ENCODE peak calls at places on chromosomes 16 and 17, in four cellular contexts. F, Y, V and R are unnamed samples.

GRCh38 chr16:56551796-56552738 is 12.8 kb upstream of the MT4 start:
- DNase-seq in F (no peak), V (no peak), Y (no peak), R (no peak)

GRCh38 chr16:81107506-81107905 is 11.3 kb upstream of the GCSH start:
- DNase-seq in Y (no peak), F (no peak), V (no peak), R (no peak)

GRCh38 chr17:65535777-65536572 is 25.5 kb downstream of the AXIN2 start:
- DNase-seq in Y (no peak), V (no peak), F (no peak), R (no peak)

GRCh38 chr17:74923538-74924249 is 379 bp upstream of the OTOP2 start:
- DNase-seq in F (peak; percentile 53), V (peak; percentile 19), Y (no peak), R (no peak)

GRCh38 chr17:35257080-35257701 is 14.3 kb downstream of the SLFN5 start:
- DNase-seq in F (peak; percentile 56), Y (no peak), V (no peak), R (no peak)

GRCh38 chr16:88282221-88283041 is 100.3 kb upstream of the ZNF469 start:
- DNase-seq in V (no peak), F (peak; percentile 40), Y (no peak), R (no peak)

GRCh38 chr17:57577751-57578607 is 167.1 kb downstream of the CCDC182 start:
- DNase-seq in Y (no peak), F (peak; percentile 93), V (no peak), R (peak; percentile 55)

GRCh38 chr17:35734396-35734795 is 3.0 kb downstream of the RASL10B start:
- DNase-seq in F (no peak), V (no peak), Y (no peak), R (no peak)

GRCh38 chr16:11852092-11852809 is 909 bp upstream of the RSL1D1 start:
- DNase-seq in V (no peak), Y (no peak), F (peak; percentile 43), R (no peak)

GRCh38 chr17:44192750-44193149 is 6.0 kb downstream of the TMUB2 start:
- DNase-seq in F (no peak), V (no peak), Y (no peak), R (no peak)
- H3K4me3 ChIP-seq in F (no peak overlapping the region), V (no peak overlapping the region), Y (no peak overlapping the region), R (no peak overlapping the region)

GRCh38 chr16:84617631-84618427 is at the start of gene COTL1:
- DNase-seq in V (peak; percentile 92), Y (peak; percentile 84), F (peak; percentile 99), R (peak; percentile 97)

GRCh38 chr16:84614914-84615813 is 2.7 kb downstream of the COTL1 start:
- DNase-seq in F (no peak), Y (no peak), V (no peak), R (no peak)

GRCh38 chr16:84617068-84617630 is 729 bp downstream of the COTL1 start:
- DNase-seq in V (no peak), F (no peak), Y (no peak), R (no peak)

GRCh38 chr16:84618428-84619102 is 687 bp upstream of the COTL1 start:
- DNase-seq in F (peak; percentile 94), V (no peak), Y (no peak), R (peak; percentile 96)

GRCh38 chr16:84616515-84616914 is 1.4 kb downstream of the COTL1 start:
- DNase-seq in Y (no peak), V (no peak), F (no peak), R (no peak)
- H3K4me3 ChIP-seq in Y (peak overlapping the region; percentile 77), V (peak overlapping the region; percentile 75), F (peak overlapping the region; percentile 89), R (peak overlapping the region; percentile 89)

DNA sequence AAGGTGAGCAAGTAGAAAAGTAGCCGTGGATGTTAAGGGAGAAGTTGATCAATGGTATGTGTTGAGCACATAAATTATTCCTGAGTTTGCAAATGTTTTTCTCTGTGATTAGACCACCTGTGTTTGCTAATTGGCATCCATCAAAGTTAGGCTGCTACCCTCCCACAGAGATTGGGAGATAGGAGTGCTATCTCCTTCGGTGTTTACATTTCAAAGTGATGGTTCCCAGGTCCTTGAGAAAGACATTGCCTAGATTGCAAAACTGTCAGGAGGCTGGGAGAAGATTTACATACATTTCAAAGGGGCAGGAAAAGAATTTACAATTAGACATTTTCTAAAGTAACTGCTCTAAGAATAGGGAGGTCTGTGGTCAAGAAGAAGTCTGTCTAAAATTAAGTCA is 54.3 kb upstream of the CNTNAP4 start:
- DNase-seq in Y (no peak), V (no peak), F (no peak), R (no peak)
- H3K4me3 ChIP-seq in Y (no peak overlapping the region), V (no peak overlapping the region), F (no peak overlapping the region), R (no peak overlapping the region)

DNA sequence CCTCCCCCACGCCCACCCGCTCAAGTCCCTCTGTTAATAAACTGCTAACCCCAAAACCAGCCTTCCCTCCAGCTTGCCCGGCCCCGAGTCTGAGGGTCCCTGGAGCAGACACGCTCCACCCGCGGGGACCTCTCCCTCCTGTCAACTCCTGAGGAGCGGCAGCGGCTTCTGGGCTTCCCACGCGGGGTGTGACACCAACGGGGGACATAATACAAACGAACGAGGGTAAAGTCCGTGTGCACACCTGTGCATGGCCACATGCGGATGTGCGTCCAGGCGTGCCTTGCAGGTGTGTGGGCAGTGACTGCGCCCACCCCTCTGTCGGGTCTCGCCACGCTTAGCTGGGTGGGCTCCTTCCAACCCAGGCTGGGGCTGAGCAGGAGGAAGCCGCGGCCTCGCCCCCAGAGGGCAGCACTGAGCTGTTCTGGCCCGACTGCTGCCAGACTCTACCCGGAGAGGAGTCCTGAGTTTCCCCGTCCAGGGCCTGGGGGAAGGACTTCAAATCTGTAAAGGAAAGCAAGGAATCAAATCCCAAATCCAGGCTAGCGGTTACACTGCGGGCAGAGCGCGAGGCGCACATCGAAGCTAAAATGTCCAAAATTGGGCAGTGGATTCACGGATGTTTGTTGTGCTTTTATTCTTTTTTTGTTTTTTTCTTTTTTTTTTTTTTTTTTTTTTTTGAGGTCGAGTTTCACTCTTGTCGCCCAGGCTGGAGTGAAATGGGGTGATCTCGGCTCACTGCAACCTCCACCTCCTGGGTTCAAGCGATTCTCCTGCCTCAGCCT is 24.2 kb upstream of the KRT17 start:
- DNase-seq in F (peak; percentile 89), Y (no peak), V (peak; percentile 35), R (peak; percentile 43)
- H3K4me3 ChIP-seq in F (no peak overlapping the region), Y (peak overlapping the region; percentile 46), V (peak overlapping the region; percentile 70), R (peak overlapping the region; percentile 35)

GRCh38 chr16:75494184-75494583 is 1.1 kb downstream of the CHST6 start:
- DNase-seq in V (no peak), Y (no peak), F (no peak), R (no peak)
- H3K4me3 ChIP-seq in V (peak overlapping the region; percentile 65), Y (peak overlapping the region; percentile 62), F (peak overlapping the region; percentile 35), R (peak overlapping the region; percentile 54)

GRCh38 chr17:31511176-31511540 is 119.7 kb downstream of the RAB11FIP4 start:
- DNase-seq in Y (no peak), V (no peak), F (no peak), R (no peak)

GRCh38 chr17:31508310-31509094 is 117.0 kb downstream of the RAB11FIP4 start:
- DNase-seq in Y (no peak), V (no peak), F (peak; percentile 25), R (no peak)

GRCh38 chr17:31510273-31511175 is 119.0 kb downstream of the RAB11FIP4 start:
- DNase-seq in F (no peak), Y (no peak), V (no peak), R (no peak)

GRCh38 chr17:31509805-31510177 is 118.3 kb downstream of the RAB11FIP4 start:
- DNase-seq in V (no peak), Y (no peak), F (no peak), R (no peak)

DNA sequence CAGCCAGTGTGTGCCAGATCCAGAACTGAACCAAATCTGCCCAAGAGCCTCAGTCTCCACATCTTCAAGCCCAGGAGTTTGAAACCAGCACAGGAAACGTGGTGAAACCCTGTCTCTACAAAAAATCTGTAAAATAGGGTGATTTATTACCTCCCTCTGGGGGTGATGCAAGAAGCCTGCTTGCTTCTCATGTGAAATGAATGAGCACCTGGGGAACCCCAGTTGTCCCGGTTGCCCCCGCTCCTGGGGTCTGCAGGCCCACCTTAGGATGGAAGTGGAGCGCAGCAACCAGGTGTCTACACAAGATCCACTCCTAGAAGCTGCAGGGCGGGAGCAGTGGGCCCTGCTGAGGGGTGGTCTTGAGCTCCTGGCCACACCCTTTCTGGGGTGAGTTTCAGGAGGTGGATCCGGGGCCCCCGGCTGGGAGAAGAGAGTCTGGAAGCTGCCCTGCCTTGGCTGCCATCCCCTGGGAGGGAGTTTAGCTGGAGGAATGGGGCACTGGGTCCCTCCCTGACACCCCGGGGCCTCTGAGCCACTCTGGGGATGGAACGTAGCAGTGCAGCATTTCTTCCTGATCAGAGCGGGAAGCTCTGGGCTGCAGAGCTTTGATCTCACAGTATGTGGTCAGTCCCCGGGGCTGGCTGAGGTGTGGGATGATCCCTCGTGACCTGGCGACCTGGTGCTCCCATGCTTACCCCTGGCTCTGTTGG is 117.8 kb downstream of the RAB11FIP4 start:
- DNase-seq in V (no peak), F (no peak), Y (no peak), R (no peak)
- H3K4me3 ChIP-seq in V (peak overlapping the region; percentile 5), F (no peak overlapping the region), Y (no peak overlapping the region), R (no peak overlapping the region)

GRCh38 chr16:85968041-85968920 is 69.3 kb downstream of the IRF8 start:
- DNase-seq in V (no peak), Y (no peak), F (no peak), R (no peak)
- H3K4me3 ChIP-seq in V (no peak overlapping the region), Y (no peak overlapping the region), F (no peak overlapping the region), R (no peak overlapping the region)

GRCh38 chr17:38421224-38421841 is 6.9 kb upstream of the ARHGAP23 start:
- DNase-seq in F (peak; percentile 76), Y (no peak), V (no peak), R (peak; percentile 42)
- H3K4me3 ChIP-seq in F (no peak overlapping the region), Y (no peak overlapping the region), V (peak overlapping the region; percentile 63), R (no peak overlapping the region)

GRCh38 chr16:67191410-67191994 is 453 bp upstream of the E2F4 start:
- DNase-seq in V (no peak), Y (no peak), F (no peak), R (no peak)

GRCh38 chr16:67191995-67192681 is at the start of gene E2F4:
- DNase-seq in Y (no peak), V (peak; percentile 58), F (peak; percentile 95), R (no peak)

GRCh38 chr16:67194257-67194656 is 2.3 kb downstream of the E2F4 start:
- DNase-seq in Y (no peak), F (no peak), V (no peak), R (no peak)

GRCh38 chr16:67190448-67191399 is 788 bp upstream of the EXOC3L1 start:
- DNase-seq in V (no peak), Y (no peak), F (peak; percentile 37), R (no peak)

GRCh38 chr16:67192781-67193260 is 866 bp downstream of the E2F4 start:
- DNase-seq in Y (no peak), V (no peak), F (no peak), R (no peak)
- H3K4me3 ChIP-seq in Y (peak overlapping the region; percentile 85), V (peak overlapping the region; percentile 81), F (peak overlapping the region; percentile 88), R (peak overlapping the region; percentile 99)

DNA sequence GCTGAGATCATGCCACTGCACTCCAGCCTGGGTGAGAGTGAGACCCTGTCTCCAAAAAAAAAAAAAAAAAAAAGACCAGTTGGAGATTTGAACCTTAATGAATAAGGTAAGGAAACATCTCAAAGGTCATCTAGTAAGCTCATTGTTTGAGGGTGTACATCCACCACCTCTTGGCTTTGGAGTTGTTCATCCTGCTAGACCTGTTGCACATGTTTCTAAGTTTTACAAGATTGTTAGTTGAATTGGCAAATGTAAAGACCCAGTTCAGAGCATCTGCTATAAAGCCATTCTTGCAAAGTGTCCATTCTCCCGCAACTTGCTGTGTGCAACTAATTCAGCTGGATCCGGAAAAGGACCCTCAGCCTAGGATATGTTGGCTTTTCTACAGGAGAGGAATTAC is 1.5 kb downstream of the PSMD7 start:
- DNase-seq in V (no peak), Y (no peak), F (no peak), R (no peak)
- H3K4me3 ChIP-seq in V (peak overlapping the region; percentile 85), Y (no peak overlapping the region), F (peak overlapping the region; percentile 75), R (peak overlapping the region; percentile 97)